ENCODE peak calls at places on chromosome 21, in six cellular contexts. Y is PC-3; J is AG04450; K is CD4-positive, alpha-beta T cell; X is heart left ventricle; Z is OCI-LY7. S is an unnamed sample.

GRCh38 chr21:39319251-39319756 is 5.9 kb upstream of the BRWD1 start:
- DNase-seq in Y (no peak), J (peak), K (no peak), X (peak), Z (no peak), S (peak)

GRCh38 chr21:43667191-43667904 is 8.0 kb downstream of the RRP1B start:
- DNase-seq in Y (peak), J (no peak), K (no peak), X (no peak), Z (no peak), S (no peak)

GRCh38 chr21:31554511-31555022 is 104.9 kb upstream of the SOD1 start:
- DNase-seq in Y (peak), J (no peak), K (no peak), X (no peak), Z (no peak), S (peak)

GRCh38 chr21:44962481-44962966 is 22.7 kb downstream of the SLX9 start:
- DNase-seq in Y (no peak), J (peak), K (no peak), X (peak), Z (no peak), S (no peak)

GRCh38 chr21:36847189-36847588 is 119.3 kb downstream of the HLCS start:
- DNase-seq in Y (peak), J (peak), K (no peak), X (no peak), Z (no peak), S (no peak)

GRCh38 chr21:44920694-44921604 is at the start of gene ITGB2:
- DNase-seq in Y (no peak), J (no peak), K (no peak), X (peak), Z (peak), S (no peak)

GRCh38 chr21:43721939-43722338 is 3.0 kb downstream of the PDXK start:
- DNase-seq in Y (no peak), J (no peak), K (no peak), X (no peak), Z (no peak), S (no peak)

GRCh38 chr21:36516271-36516670 is 36.3 kb upstream of the CLDN14 start:
- DNase-seq in Y (no peak), J (no peak), K (no peak), X (no peak), Z (peak), S (no peak)

GRCh38 chr21:29342394-29342957 is 43.8 kb downstream of the BACH1 start:
- DNase-seq in Y (peak), J (peak), K (no peak), X (peak), Z (no peak), S (no peak)

GRCh38 chr21:25568230-25568629 is 39.1 kb downstream of the MRPL39 start:
- DNase-seq in Y (no peak), J (peak), K (no peak), X (peak), Z (no peak), S (peak)

GRCh38 chr21:37712204-37712934 is 203.9 kb downstream of the KCNJ6 start:
- DNase-seq in Y (peak), J (peak), K (no peak), X (peak), Z (peak), S (peak)

GRCh38 chr21:29206445-29206844 is 76.0 kb downstream of the MAP3K7CL start:
- DNase-seq in Y (no peak), J (no peak), K (no peak), X (no peak), Z (no peak), S (no peak)

GRCh38 chr21:44021064-44021463 is 9.0 kb downstream of the TRAPPC10 start:
- DNase-seq in Y (no peak), J (no peak), K (no peak), X (no peak), Z (no peak), S (no peak)

GRCh38 chr21:36881223-36881622 is 85.2 kb downstream of the HLCS start:
- DNase-seq in Y (no peak), J (no peak), K (no peak), X (no peak), Z (no peak), S (no peak)

GRCh38 chr21:28336299-28336698 is 656.4 kb downstream of the LTN1 start:
- DNase-seq in Y (peak), J (peak), K (no peak), X (no peak), Z (peak), S (peak)

GRCh38 chr21:35256468-35256988 is 207.4 kb upstream of the RUNX1 start:
- DNase-seq in Y (peak), J (peak), K (no peak), X (peak), Z (no peak), S (peak)
- H3K27ac ChIP-seq in Y (peak), J (peak), K (no peak), X (peak), Z (no peak), S (no peak)

DNA sequence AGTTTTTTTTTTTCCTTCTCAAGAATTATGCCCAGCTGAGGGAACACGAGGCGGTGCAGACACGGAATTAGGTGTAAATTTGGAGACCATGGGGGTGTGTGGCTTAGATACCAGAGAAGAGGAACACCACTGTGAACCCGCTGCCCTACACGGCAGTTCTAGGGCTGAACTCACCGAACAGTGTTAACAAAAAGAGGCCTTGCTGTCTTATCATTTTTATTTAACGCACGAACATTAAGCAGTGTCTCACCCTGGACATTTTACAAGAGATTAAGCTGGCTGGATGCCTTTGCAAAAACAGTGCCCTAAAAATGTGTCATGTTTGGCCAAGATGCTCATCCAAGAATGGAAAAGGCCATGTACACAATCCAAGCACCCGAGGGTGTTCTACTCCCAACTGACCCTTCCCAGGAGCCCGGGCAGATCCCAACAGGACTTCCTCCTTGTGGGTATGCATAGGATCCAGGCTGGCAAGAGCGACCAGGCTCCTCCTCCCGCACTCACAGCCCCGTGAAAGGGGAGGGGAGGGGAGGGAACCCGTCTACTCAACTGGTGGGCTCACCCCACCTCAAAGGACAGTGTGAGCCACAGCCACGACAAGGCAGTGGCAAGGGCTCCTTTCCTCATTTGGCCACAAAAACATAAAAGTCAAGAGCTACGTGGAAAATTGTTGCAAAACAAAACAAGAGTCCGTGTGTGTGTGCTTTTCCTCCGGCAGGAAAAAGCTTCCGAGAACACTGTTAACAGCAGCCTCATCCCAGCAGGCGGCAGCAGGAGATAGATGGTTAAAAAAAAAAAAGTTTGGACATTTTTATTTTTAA is 20.3 kb downstream of the C2CD2 start:
- DNase-seq in Y (peak), J (no peak), K (no peak), X (no peak), Z (no peak), S (no peak)
- TF ChIP-seq CTCF in Y (peak), J (peak), K (no peak), X (no peak), Z (no peak), S (no peak)

DNA sequence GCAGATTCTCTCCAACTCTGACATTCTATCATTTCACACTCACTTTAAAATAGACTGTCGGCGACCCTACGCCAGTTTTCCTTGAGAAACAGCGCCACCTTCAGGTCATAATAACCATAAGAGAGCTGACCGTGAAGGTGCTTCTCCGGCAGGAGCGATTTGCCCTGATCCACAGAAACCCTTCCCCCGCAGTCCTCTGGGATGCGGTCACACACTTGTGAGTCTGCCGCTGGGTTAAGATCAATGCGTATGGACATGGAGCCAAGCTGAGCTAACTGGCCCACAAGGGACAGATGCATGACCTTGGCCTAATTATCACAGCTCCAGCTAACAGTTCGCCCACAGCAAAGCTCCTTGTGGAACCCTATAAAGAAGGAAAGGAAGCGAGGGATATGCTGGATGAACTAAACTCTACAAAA is 32.8 kb upstream of the IFNAR2 start:
- DNase-seq in Y (peak), J (no peak), K (peak), X (peak), Z (peak), S (peak)
- H3K27ac ChIP-seq in Y (no peak), J (no peak), K (no peak), X (peak), Z (no peak), S (peak)

GRCh38 chr21:46146856-46147255 is 8.5 kb downstream of the FTCD start:
- DNase-seq in Y (no peak), J (no peak), K (no peak), X (peak), Z (no peak), S (no peak)
- TF ChIP-seq CTCF in Y (no peak), J (no peak), K (no peak), X (no peak), Z (no peak), S (no peak)

GRCh38 chr21:46080171-46081021 is 17.5 kb upstream of the COL6A2 start:
- DNase-seq in Y (no peak), J (no peak), K (no peak), X (peak), Z (no peak), S (peak)
- H3K27ac ChIP-seq in Y (peak), J (no peak), K (no peak), X (peak), Z (no peak), S (no peak)

DNA sequence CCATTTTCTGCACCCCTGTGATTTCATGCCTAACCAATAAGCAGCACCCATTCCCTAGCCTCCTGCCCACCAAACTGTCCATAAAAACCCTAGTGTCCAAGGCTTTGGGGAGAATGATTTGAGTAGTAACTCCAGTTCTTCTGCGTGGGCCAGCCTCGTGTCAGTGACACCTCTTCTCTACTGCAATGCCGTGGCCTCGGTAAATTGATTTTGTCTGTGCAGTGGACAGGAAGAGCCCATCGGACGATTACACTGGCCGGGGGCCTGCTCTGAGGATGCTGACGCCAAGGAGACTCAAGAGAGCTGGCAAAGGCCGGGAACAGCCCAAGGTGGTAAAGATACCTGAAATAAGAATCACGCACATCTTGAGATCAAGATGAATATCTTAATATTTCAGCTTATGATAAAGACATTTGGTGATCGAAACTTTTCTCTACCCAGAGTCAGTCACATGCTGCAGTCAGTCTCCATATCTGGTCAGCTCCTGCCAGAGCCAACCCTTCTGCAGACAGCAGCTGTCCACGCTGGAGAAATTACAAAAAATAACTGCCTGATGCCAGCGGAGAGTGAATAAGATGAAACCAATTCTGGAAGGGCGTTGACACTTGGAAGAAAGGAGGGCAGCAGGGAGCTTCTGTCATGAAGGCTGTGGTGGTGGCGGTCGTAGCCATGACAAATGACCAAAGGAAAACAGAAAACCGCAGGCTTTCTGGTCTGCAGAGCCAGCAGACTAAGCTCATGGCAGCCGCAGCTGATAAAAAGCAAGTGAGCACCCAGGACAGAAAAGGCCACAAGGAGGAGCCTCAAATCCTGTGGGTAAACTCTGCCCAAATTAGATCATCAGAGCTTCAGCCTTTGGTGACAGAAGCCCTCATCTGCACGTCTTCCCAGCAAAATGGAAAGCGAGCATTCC is 29.1 kb downstream of the RSPH1 start:
- DNase-seq in Y (peak), J (no peak), K (no peak), X (no peak), Z (peak), S (no peak)
- TF ChIP-seq CTCF in Y (peak), J (no peak), K (no peak), X (peak), Z (peak), S (no peak)